ENCODE peak calls at places on chromosomes 4 and X, in seven cellular contexts. U is GM23248, Y is esophagus muscularis mucosa, F is thoracic aorta, Z is HCT116, V is tibial nerve, P is astrocyte. A is an unnamed sample.

GRCh38 chr4:52987401-52988056 is 125.4 kb downstream of the RASL11B start:
- DNase-seq in U (no peak), Y (no peak), F (no peak), Z (no peak), V (no peak), P (peak; percentile 20), A (no peak)

GRCh38 chr4:21946858-21947257 is 1.7 kb downstream of the KCNIP4 start:
- DNase-seq in U (no peak), Y (no peak), F (no peak), Z (no peak), V (no peak), P (no peak), A (no peak)

GRCh38 chrX:22165732-22166457 is 106.8 kb upstream of the CBLL2 start:
- DNase-seq in U (peak; percentile 28), Y (no peak), F (no peak), Z (no peak), V (no peak), P (peak; percentile 60), A (no peak)

GRCh38 chr4:3530051-3530450 is 2.2 kb downstream of the LRPAP1 start:
- DNase-seq in U (no peak), Y (no peak), F (no peak), Z (no peak), V (no peak), P (no peak), A (no peak)

GRCh38 chr4:167221074-167221473 is 13.2 kb downstream of the SPOCK3 start:
- DNase-seq in U (no peak), Y (no peak), F (no peak), Z (no peak), V (no peak), P (no peak), A (no peak)

GRCh38 chrX:42219231-42219630 is 295.9 kb upstream of the CASK start:
- DNase-seq in U (no peak), Y (no peak), F (no peak), Z (no peak), V (no peak), P (peak; percentile 1), A (no peak)

GRCh38 chr4:153488006-153488718 is 22.0 kb downstream of the TMEM131L start:
- DNase-seq in U (no peak), Y (peak; percentile 92), F (no peak), Z (no peak), V (no peak), P (peak; percentile 63), A (peak; percentile 37)

GRCh38 chr4:106264331-106264728 is 51.7 kb downstream of the TBCK start:
- DNase-seq in U (no peak), Y (no peak), F (no peak), Z (no peak), V (no peak), P (no peak), A (no peak)

DNA sequence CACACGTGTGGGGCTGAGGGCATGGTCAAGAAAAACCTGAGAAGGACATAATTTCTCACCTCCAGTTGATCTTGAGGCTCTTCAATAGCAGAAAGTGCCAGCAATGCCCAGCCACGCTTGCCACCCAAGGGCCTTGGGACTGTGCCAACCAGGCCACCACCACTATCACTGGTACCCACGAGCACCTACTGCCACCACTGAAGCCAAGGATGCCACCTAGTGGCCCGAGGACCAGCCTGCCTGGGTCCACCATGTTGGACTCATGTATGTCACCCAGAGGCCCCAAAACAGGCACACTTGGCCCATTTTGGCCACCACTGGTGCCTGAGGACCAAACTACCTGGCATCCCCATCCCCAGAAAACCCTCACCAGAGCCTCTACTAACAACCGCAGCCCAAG is 191.8 kb downstream of the ADAM29 start:
- DNase-seq in U (no peak), Y (no peak), F (no peak), Z (no peak), V (no peak), P (no peak), A (no peak)
- H3K9me3 ChIP-seq in U (no peaks in the 10 kb centered on the region), Y (peaks cover 17% of the 10 kb centered on the region), F (peaks cover 10% of the 10 kb centered on the region), Z (peaks cover 3% of the 10 kb centered on the region), V (peaks cover 10% of the 10 kb centered on the region), P (no peaks in the 10 kb centered on the region), A (peaks cover 4% of the 10 kb centered on the region)

GRCh38 chr4:155822572-155822971 is 43.5 kb downstream of the ASIC5 start:
- DNase-seq in U (no peak), Y (no peak), F (no peak), Z (no peak), V (no peak), P (no peak), A (no peak)
- H3K27ac ChIP-seq in U (no peak overlapping the region), Y (no peak overlapping the region), F (no peak overlapping the region), Z (no peak overlapping the region), V (no peak overlapping the region), P (no peak overlapping the region), A (no peak overlapping the region)

DNA sequence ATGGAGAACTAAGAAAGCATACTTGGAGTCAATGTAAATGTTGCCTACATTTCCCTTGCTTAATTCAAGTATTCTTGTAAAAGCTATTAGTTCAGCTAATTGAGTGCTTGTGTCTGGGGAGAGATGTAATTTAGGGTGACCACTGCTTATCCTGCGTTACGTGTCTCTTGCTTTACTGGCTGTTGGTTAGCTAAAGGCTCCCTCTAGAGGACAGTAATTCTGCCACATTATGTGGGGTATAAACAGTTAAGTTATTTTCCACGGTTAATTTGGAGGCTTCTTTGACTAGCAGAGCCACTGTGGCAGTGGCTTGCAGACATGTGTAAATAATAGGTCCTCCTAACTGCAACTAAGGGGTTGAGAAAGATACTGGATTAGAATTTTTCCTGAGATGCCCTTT is 25.3 kb upstream of the NAF1 start:
- DNase-seq in U (peak; percentile 45), Y (no peak), F (no peak), Z (peak; percentile 31), V (no peak), P (no peak), A (no peak)
- H3K9me3 ChIP-seq in U (no peaks in the 10 kb centered on the region), Y (peaks cover 19% of the 10 kb centered on the region), F (peaks cover 18% of the 10 kb centered on the region), Z (no peaks in the 10 kb centered on the region), V (no peaks in the 10 kb centered on the region), P (peaks cover 3% of the 10 kb centered on the region), A (peaks cover 8% of the 10 kb centered on the region)

GRCh38 chr4:104591505-104591904 is 96.8 kb upstream of the CXXC4 start:
- DNase-seq in U (no peak), Y (no peak), F (no peak), Z (no peak), V (no peak), P (no peak), A (no peak)
- H3K27ac ChIP-seq in U (no peak overlapping the region), Y (no peak overlapping the region), F (no peak overlapping the region), Z (no peak overlapping the region), V (no peak overlapping the region), P (no peak overlapping the region), A (no peak overlapping the region)

GRCh38 chr4:129059028-129059427 is 34.3 kb downstream of the SCLT1 start:
- DNase-seq in U (no peak), Y (no peak), F (no peak), Z (no peak), V (no peak), P (no peak), A (no peak)
- H3K9me3 ChIP-seq in U (peaks cover 3% of the 10 kb centered on the region), Y (peaks cover 87% of the 10 kb centered on the region), F (peaks cover 77% of the 10 kb centered on the region), Z (peaks cover 34% of the 10 kb centered on the region), V (peaks cover 63% of the 10 kb centered on the region), P (peaks cover 22% of the 10 kb centered on the region), A (peaks cover 12% of the 10 kb centered on the region)

DNA sequence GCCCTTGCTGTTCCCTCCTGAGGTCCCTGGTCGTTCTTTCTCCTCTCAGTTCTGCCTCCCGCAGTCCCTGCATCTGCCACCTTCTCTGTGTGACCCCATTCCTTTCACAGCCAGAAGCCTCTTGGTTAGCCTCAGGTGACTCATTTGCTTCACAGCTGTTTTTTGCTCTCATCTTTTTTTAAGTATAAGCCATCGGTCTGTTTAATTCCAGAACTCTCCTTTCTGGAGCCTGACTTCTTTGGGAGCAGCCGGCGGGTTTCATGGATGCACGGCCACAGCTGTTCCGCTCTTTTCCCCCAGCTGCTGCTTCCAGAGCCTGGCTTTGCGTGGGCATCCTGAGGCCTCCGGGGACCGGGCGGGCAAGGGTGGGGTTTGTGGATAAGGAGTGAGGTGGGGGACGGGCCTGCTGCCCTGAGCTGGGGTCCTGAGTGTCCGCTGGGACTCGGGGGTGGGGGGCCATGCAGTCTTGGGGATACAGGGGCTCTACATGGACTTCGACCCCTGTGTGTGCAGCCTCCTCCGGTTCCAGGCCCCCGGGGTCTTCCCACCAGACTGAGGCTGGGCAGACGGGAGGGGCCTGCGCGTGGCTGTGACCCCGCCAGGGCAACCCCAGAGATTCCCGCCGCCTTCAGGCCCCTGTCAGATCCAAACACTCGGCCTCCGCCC is 46.7 kb downstream of the PCGF3 start:
- DNase-seq in U (no peak), Y (no peak), F (no peak), Z (no peak), V (no peak), P (peak; percentile 49), A (no peak)
- H3K27ac ChIP-seq in U (no peak overlapping the region), Y (no peak overlapping the region), F (no peak overlapping the region), Z (no peak overlapping the region), V (no peak overlapping the region), P (peak overlapping the region; percentile 59), A (no peak overlapping the region)

GRCh38 chrX:131724292-131724691 is 180.4 kb downstream of the OR13H1 start:
- DNase-seq in U (no peak), Y (no peak), F (no peak), Z (no peak), V (no peak), P (no peak), A (no peak)
- H3K9me3 ChIP-seq in U (no peaks in the 10 kb centered on the region), Y (no peaks in the 10 kb centered on the region), F (no peaks in the 10 kb centered on the region), Z (no peaks in the 10 kb centered on the region), V (peaks cover 4% of the 10 kb centered on the region), P (no peaks in the 10 kb centered on the region), A (peaks cover 1% of the 10 kb centered on the region)

GRCh38 chr4:8199594-8200301 is 658 bp downstream of the SH3TC1 start:
- DNase-seq in U (no peak), Y (no peak), F (no peak), Z (no peak), V (no peak), P (no peak), A (no peak)
- H3K27ac ChIP-seq in U (no peak overlapping the region), Y (peak overlapping the region; percentile 69), F (peak overlapping the region; percentile 42), Z (peak overlapping the region; percentile 67), V (peak overlapping the region; percentile 84), P (peak overlapping the region; percentile 27), A (peak overlapping the region; percentile 55)

GRCh38 chr4:129239088-129239487 is 143.1 kb downstream of the C4orf33 start:
- DNase-seq in U (peak; percentile 19), Y (no peak), F (no peak), Z (no peak), V (no peak), P (no peak), A (no peak)
- H3K9me3 ChIP-seq in U (no peaks in the 10 kb centered on the region), Y (no peaks in the 10 kb centered on the region), F (no peaks in the 10 kb centered on the region), Z (no peaks in the 10 kb centered on the region), V (no peaks in the 10 kb centered on the region), P (no peaks in the 10 kb centered on the region), A (no peaks in the 10 kb centered on the region)

GRCh38 chr4:176924238-176924637 is 131.5 kb upstream of the VEGFC start:
- DNase-seq in U (no peak), Y (no peak), F (no peak), Z (no peak), V (no peak), P (no peak), A (no peak)

GRCh38 chr4:176925962-176926361 is 133.2 kb upstream of the VEGFC start:
- DNase-seq in U (no peak), Y (no peak), F (no peak), Z (no peak), V (no peak), P (no peak), A (no peak)

GRCh38 chr4:176927117-176927516 is 134.4 kb upstream of the VEGFC start:
- DNase-seq in U (no peak), Y (no peak), F (no peak), Z (no peak), V (no peak), P (no peak), A (no peak)

DNA sequence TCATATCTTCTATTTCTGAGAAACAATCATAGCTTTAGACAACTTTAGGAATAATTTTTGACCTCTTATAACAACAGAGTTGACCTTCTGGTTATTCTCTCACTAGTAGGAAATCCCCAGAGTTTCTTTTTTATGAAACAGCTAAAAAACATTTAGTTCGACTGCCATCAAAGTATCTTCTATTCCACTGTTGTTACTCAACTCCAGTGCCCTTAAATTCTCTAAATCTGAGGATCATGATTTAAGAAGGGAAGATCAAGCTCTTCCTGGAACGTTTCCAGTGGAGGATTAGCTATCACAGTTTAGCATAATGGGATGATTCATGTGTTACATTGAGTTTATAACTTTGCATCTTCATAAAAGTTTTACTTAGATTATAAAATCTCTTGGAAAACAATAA is 134.9 kb upstream of the VEGFC start:
- DNase-seq in U (peak; percentile 85), Y (no peak), F (no peak), Z (no peak), V (no peak), P (peak; percentile 66), A (no peak)
- H3K27ac ChIP-seq in U (peak overlapping the region; percentile 4), Y (no peak overlapping the region), F (no peak overlapping the region), Z (no peak overlapping the region), V (no peak overlapping the region), P (no peak overlapping the region), A (no peak overlapping the region)

A was measured in lung.